ENCODE peak calls at places on chromosomes 16 and 17, in six cellular contexts. One of them, this sample, is unnamed.

GRCh38 chr16:75230471-75231110 is 11.8 kb downstream of the CTRB1 start:
- DNase-seq in neuronal stem cell: no peak
- DNase-seq in H9: no peak
- DNase-seq in mesenchymal stem cell: no peak
- DNase-seq in mesendoderm: no peak
- DNase-seq in H1: no peak
- DNase-seq in this sample: peak

GRCh38 chr17:65850486-65850885 is 289.0 kb upstream of the AXIN2 start:
- DNase-seq in neuronal stem cell: no peak
- DNase-seq in H9: no peak
- DNase-seq in mesenchymal stem cell: no peak
- DNase-seq in mesendoderm: no peak
- DNase-seq in H1: no peak
- DNase-seq in this sample: peak

GRCh38 chr16:24681793-24682192 is 47.7 kb upstream of the TNRC6A start:
- DNase-seq in neuronal stem cell: no peak
- DNase-seq in H9: no peak
- DNase-seq in mesenchymal stem cell: peak
- DNase-seq in mesendoderm: no peak
- DNase-seq in H1: no peak
- DNase-seq in this sample: peak

GRCh38 chr17:73357318-73357717 is 45.5 kb upstream of the CDC42EP4 start:
- DNase-seq in neuronal stem cell: no peak
- DNase-seq in H9: no peak
- DNase-seq in mesenchymal stem cell: no peak
- DNase-seq in mesendoderm: no peak
- DNase-seq in H1: no peak
- DNase-seq in this sample: no peak

GRCh38 chr17:67685351-67685750 is 32.4 kb upstream of the NOL11 start:
- DNase-seq in neuronal stem cell: no peak
- DNase-seq in H9: no peak
- DNase-seq in mesenchymal stem cell: no peak
- DNase-seq in mesendoderm: no peak
- DNase-seq in H1: no peak
- DNase-seq in this sample: no peak

GRCh38 chr16:55372792-55373488 is 48.9 kb downstream of the IRX6 start:
- DNase-seq in neuronal stem cell: no peak
- DNase-seq in H9: no peak
- DNase-seq in mesenchymal stem cell: no peak
- DNase-seq in mesendoderm: no peak
- DNase-seq in H1: no peak
- DNase-seq in this sample: no peak

GRCh38 chr16:397135-397661 is at the start of gene NME4:
- DNase-seq in neuronal stem cell: peak
- DNase-seq in H9: peak
- DNase-seq in mesenchymal stem cell: peak
- DNase-seq in mesendoderm: peak
- DNase-seq in H1: peak
- DNase-seq in this sample: no peak

GRCh38 chr16:6496996-6497395 is 835.6 kb upstream of the RBFOX1 start:
- DNase-seq in neuronal stem cell: no peak
- DNase-seq in H9: no peak
- DNase-seq in mesenchymal stem cell: no peak
- DNase-seq in mesendoderm: no peak
- DNase-seq in H1: no peak
- DNase-seq in this sample: no peak

GRCh38 chr16:48365030-48365600 is 20.1 kb downstream of the SIAH1 start:
- DNase-seq in neuronal stem cell: no peak
- DNase-seq in H9: no peak
- DNase-seq in mesenchymal stem cell: no peak
- DNase-seq in mesendoderm: no peak
- DNase-seq in H1: no peak
- DNase-seq in this sample: no peak

GRCh38 chr16:69494993-69495392 is 70.6 kb downstream of the CYB5B start:
- DNase-seq in neuronal stem cell: no peak
- DNase-seq in H9: peak
- DNase-seq in mesenchymal stem cell: no peak
- DNase-seq in mesendoderm: peak
- DNase-seq in H1: peak
- DNase-seq in this sample: no peak

GRCh38 chr16:54655171-54655590 is 275.5 kb upstream of the IRX5 start:
- DNase-seq in neuronal stem cell: no peak
- DNase-seq in H9: no peak
- DNase-seq in mesenchymal stem cell: no peak
- DNase-seq in mesendoderm: peak
- DNase-seq in H1: peak
- DNase-seq in this sample: no peak

GRCh38 chr17:80861892-80862291 is 129.7 kb upstream of the CHMP6 start:
- DNase-seq in neuronal stem cell: no peak
- DNase-seq in H9: peak
- DNase-seq in mesenchymal stem cell: peak
- DNase-seq in mesendoderm: peak
- DNase-seq in H1: no peak
- DNase-seq in this sample: peak

GRCh38 chr17:81712468-81713003 is 452 bp downstream of the SLC25A10 start:
- DNase-seq in neuronal stem cell: no peak
- DNase-seq in H9: no peak
- DNase-seq in mesenchymal stem cell: peak
- DNase-seq in mesendoderm: peak
- DNase-seq in H1: no peak
- DNase-seq in this sample: no peak

GRCh38 chr17:30263552-30264333 is 28.0 kb downstream of the BLMH start:
- DNase-seq in neuronal stem cell: no peak
- DNase-seq in H9: no peak
- DNase-seq in mesenchymal stem cell: no peak
- DNase-seq in mesendoderm: peak
- DNase-seq in H1: no peak
- DNase-seq in this sample: peak

GRCh38 chr17:199195-199604 is 17.8 kb upstream of the DOC2B start:
- DNase-seq in neuronal stem cell: no peak
- DNase-seq in H9: no peak
- DNase-seq in mesenchymal stem cell: peak
- DNase-seq in mesendoderm: no peak
- DNase-seq in H1: no peak
- DNase-seq in this sample: peak

GRCh38 chr16:46715769-46716305 is 26.4 kb downstream of the ORC6 start:
- DNase-seq in neuronal stem cell: no peak
- DNase-seq in H9: no peak
- DNase-seq in mesenchymal stem cell: no peak
- DNase-seq in mesendoderm: no peak
- DNase-seq in H1: peak
- DNase-seq in this sample: no peak

GRCh38 chr16:81744385-81744784 is 34.7 kb upstream of the PLCG2 start:
- DNase-seq in neuronal stem cell: no peak
- DNase-seq in H9: no peak
- DNase-seq in mesenchymal stem cell: no peak
- DNase-seq in mesendoderm: no peak
- DNase-seq in H1: no peak
- DNase-seq in this sample: no peak

GRCh38 chr16:48526058-48526957 is 83.7 kb downstream of the N4BP1 start:
- DNase-seq in neuronal stem cell: no peak
- DNase-seq in H9: peak
- DNase-seq in mesenchymal stem cell: no peak
- DNase-seq in mesendoderm: peak
- DNase-seq in H1: no peak
- DNase-seq in this sample: no peak

GRCh38 chr17:71327376-71328059 is 793.3 kb upstream of the SOX9 start:
- DNase-seq in neuronal stem cell: no peak
- DNase-seq in H9: no peak
- DNase-seq in mesenchymal stem cell: peak
- DNase-seq in mesendoderm: no peak
- DNase-seq in H1: no peak
- DNase-seq in this sample: peak

GRCh38 chr17:78168906-78169793 is 769 bp downstream of the SYNGR2 start:
- DNase-seq in neuronal stem cell: no peak
- DNase-seq in H9: peak
- DNase-seq in mesenchymal stem cell: peak
- DNase-seq in mesendoderm: peak
- DNase-seq in H1: peak
- DNase-seq in this sample: peak

GRCh38 chr17:72614871-72615626 is 477.4 kb downstream of the SLC39A11 start:
- DNase-seq in neuronal stem cell: peak
- DNase-seq in H9: no peak
- DNase-seq in mesenchymal stem cell: peak
- DNase-seq in mesendoderm: peak
- DNase-seq in H1: no peak
- DNase-seq in this sample: peak

GRCh38 chr17:4204676-4205075 is 59.1 kb downstream of the ANKFY1 start:
- DNase-seq in neuronal stem cell: no peak
- DNase-seq in H9: peak
- DNase-seq in mesenchymal stem cell: peak
- DNase-seq in mesendoderm: no peak
- DNase-seq in H1: no peak
- DNase-seq in this sample: peak

GRCh38 chr17:55267777-55268648 is 3.3 kb downstream of the HLF start:
- DNase-seq in neuronal stem cell: no peak
- DNase-seq in H9: no peak
- DNase-seq in mesenchymal stem cell: no peak
- DNase-seq in mesendoderm: no peak
- DNase-seq in H1: no peak
- DNase-seq in this sample: no peak

GRCh38 chr17:29723283-29724047 is 100.8 kb upstream of the CORO6 start:
- DNase-seq in neuronal stem cell: no peak
- DNase-seq in H9: no peak
- DNase-seq in mesenchymal stem cell: no peak
- DNase-seq in mesendoderm: no peak
- DNase-seq in H1: no peak
- DNase-seq in this sample: no peak

GRCh38 chr16:3458852-3459361 is 15.4 kb downstream of the NAA60 start:
- DNase-seq in neuronal stem cell: no peak
- DNase-seq in H9: no peak
- DNase-seq in mesenchymal stem cell: peak
- DNase-seq in mesendoderm: no peak
- DNase-seq in H1: no peak
- DNase-seq in this sample: peak

GRCh38 chr16:57648125-57648524 is 19.7 kb downstream of the ADGRG1 start:
- DNase-seq in neuronal stem cell: no peak
- DNase-seq in H9: no peak
- DNase-seq in mesenchymal stem cell: no peak
- DNase-seq in mesendoderm: no peak
- DNase-seq in H1: no peak
- DNase-seq in this sample: no peak

GRCh38 chr17:41397003-41397665 is at the start of gene KRT31:
- DNase-seq in neuronal stem cell: no peak
- DNase-seq in H9: no peak
- DNase-seq in mesenchymal stem cell: no peak
- DNase-seq in mesendoderm: no peak
- DNase-seq in H1: no peak
- DNase-seq in this sample: no peak

GRCh38 chr17:16007439-16007838 is 7.8 kb downstream of the TTC19 start:
- DNase-seq in neuronal stem cell: no peak
- DNase-seq in H9: no peak
- DNase-seq in mesenchymal stem cell: no peak
- DNase-seq in mesendoderm: no peak
- DNase-seq in H1: no peak
- DNase-seq in this sample: no peak

GRCh38 chr16:54928016-54928356 is 2.7 kb upstream of the IRX5 start:
- DNase-seq in neuronal stem cell: peak
- DNase-seq in H9: no peak
- DNase-seq in mesenchymal stem cell: peak
- DNase-seq in mesendoderm: no peak
- DNase-seq in H1: no peak
- DNase-seq in this sample: no peak

GRCh38 chr16:68800257-68800875 is 43.0 kb upstream of the TANGO6 start:
- DNase-seq in neuronal stem cell: peak
- DNase-seq in H9: peak
- DNase-seq in mesenchymal stem cell: peak
- DNase-seq in mesendoderm: peak
- DNase-seq in H1: peak
- DNase-seq in this sample: peak

DNA sequence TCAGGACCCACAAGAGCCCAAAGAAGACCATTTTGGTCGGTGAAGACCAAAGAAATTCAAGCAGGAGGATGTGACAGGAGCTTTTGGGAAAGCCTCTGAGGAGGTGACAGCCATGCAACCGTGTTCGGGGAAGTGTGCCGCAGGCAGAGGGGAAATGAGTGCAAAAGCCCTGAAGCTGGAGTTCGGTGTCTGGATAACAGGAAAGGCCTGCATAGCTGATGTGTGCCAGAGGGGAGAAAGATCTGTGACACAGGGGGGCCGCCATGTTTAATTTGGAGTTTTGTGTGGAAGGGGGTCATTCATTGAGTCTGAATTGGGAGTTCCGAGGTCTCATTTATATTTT is 870 bp upstream of the ZC3H7A start:
- DNase-seq in neuronal stem cell: no peak
- DNase-seq in H9: no peak
- DNase-seq in mesenchymal stem cell: no peak
- DNase-seq in mesendoderm: no peak
- DNase-seq in H1: no peak
- DNase-seq in this sample: no peak
- H4K8ac ChIP-seq in neuronal stem cell: no peak
- H4K8ac ChIP-seq in H9: no peak
- H4K8ac ChIP-seq in mesenchymal stem cell: peak
- H4K8ac ChIP-seq in mesendoderm: no peak
- H4K8ac ChIP-seq in H1: peak
- H4K8ac ChIP-seq in this sample: peak

GRCh38 chr17:12664894-12665262 is 812 bp upstream of the MYOCD start:
- DNase-seq in neuronal stem cell: no peak
- DNase-seq in H9: no peak
- DNase-seq in mesenchymal stem cell: no peak
- DNase-seq in mesendoderm: peak
- DNase-seq in H1: no peak
- DNase-seq in this sample: no peak
- H4K8ac ChIP-seq in neuronal stem cell: no peak
- H4K8ac ChIP-seq in H9: no peak
- H4K8ac ChIP-seq in mesenchymal stem cell: no peak
- H4K8ac ChIP-seq in mesendoderm: no peak
- H4K8ac ChIP-seq in H1: no peak
- H4K8ac ChIP-seq in this sample: peak

GRCh38 chr17:75874323-75875181 is 3.8 kb downstream of the TRIM47 start:
- DNase-seq in neuronal stem cell: no peak
- DNase-seq in H9: no peak
- DNase-seq in mesenchymal stem cell: no peak
- DNase-seq in mesendoderm: no peak
- DNase-seq in H1: no peak
- DNase-seq in this sample: no peak

GRCh38 chr17:75875940-75876189 is 2.5 kb downstream of the TRIM47 start:
- DNase-seq in neuronal stem cell: no peak
- DNase-seq in H9: no peak
- DNase-seq in mesenchymal stem cell: no peak
- DNase-seq in mesendoderm: no peak
- DNase-seq in H1: no peak
- DNase-seq in this sample: no peak

GRCh38 chr17:75875182-75875939 is 3.0 kb downstream of the TRIM47 start:
- DNase-seq in neuronal stem cell: no peak
- DNase-seq in H9: no peak
- DNase-seq in mesenchymal stem cell: no peak
- DNase-seq in mesendoderm: no peak
- DNase-seq in H1: no peak
- DNase-seq in this sample: no peak

GRCh38 chr17:75873587-75874322 is 4.6 kb downstream of the TRIM47 start:
- DNase-seq in neuronal stem cell: no peak
- DNase-seq in H9: no peak
- DNase-seq in mesenchymal stem cell: no peak
- DNase-seq in mesendoderm: no peak
- DNase-seq in H1: no peak
- DNase-seq in this sample: no peak

GRCh38 chr17:75872434-75873351 is 5.7 kb downstream of the TRIM47 start:
- DNase-seq in neuronal stem cell: no peak
- DNase-seq in H9: peak
- DNase-seq in mesenchymal stem cell: peak
- DNase-seq in mesendoderm: peak
- DNase-seq in H1: no peak
- DNase-seq in this sample: peak
- H4K8ac ChIP-seq in neuronal stem cell: peak
- H4K8ac ChIP-seq in H9: no peak
- H4K8ac ChIP-seq in mesenchymal stem cell: peak
- H4K8ac ChIP-seq in mesendoderm: no peak
- H4K8ac ChIP-seq in H1: peak
- H4K8ac ChIP-seq in this sample: peak

GRCh38 chr16:59758848-59759247 is 1024.7 kb upstream of the GOT2 start:
- DNase-seq in neuronal stem cell: no peak
- DNase-seq in H9: no peak
- DNase-seq in mesenchymal stem cell: no peak
- DNase-seq in mesendoderm: peak
- DNase-seq in H1: no peak
- DNase-seq in this sample: no peak
- H4K8ac ChIP-seq in neuronal stem cell: no peak
- H4K8ac ChIP-seq in H9: no peak
- H4K8ac ChIP-seq in mesenchymal stem cell: no peak
- H4K8ac ChIP-seq in mesendoderm: no peak
- H4K8ac ChIP-seq in H1: no peak
- H4K8ac ChIP-seq in this sample: no peak

This sample was measured in IMR-90.